ENCODE peak calls at places on chromosomes 11 and 22, in five cellular contexts. G, C, W, H and X are unnamed samples.

GRCh38 chr22:49044091-49044490 is 783.6 kb downstream of the BRD1 start:
- DNase-seq in C (no peak), H (no peak), W (no peak), G (no peak), X (no peak)

GRCh38 chr11:38814670-38815069 is 2216.6 kb upstream of the RAG2 start:
- DNase-seq in G (no peak), C (no peak), H (no peak), W (no peak), X (no peak)

GRCh38 chr11:47361419-47361818 is 8.9 kb upstream of the MYBPC3 start:
- DNase-seq in C (no peak), G (no peak), W (no peak), H (no peak), X (no peak)

GRCh38 chr11:35272391-35272821 is 133.4 kb downstream of the CD44 start:
- DNase-seq in C (no peak), G (no peak), W (peak), H (no peak), X (peak)

GRCh38 chr11:123286761-123287160 is 91.7 kb upstream of the CLMP start:
- DNase-seq in W (no peak), C (no peak), H (no peak), G (no peak), X (no peak)

GRCh38 chr11:130166457-130166784 is 6.8 kb downstream of the ST14 start:
- DNase-seq in W (no peak), C (no peak), G (no peak), H (no peak), X (no peak)

GRCh38 chr11:120182357-120182756 is 28.5 kb upstream of the OAF start:
- DNase-seq in G (no peak), W (no peak), C (no peak), H (no peak), X (no peak)

GRCh38 chr11:131819845-131820244 is 449.4 kb downstream of the NTM start:
- DNase-seq in C (no peak), W (no peak), H (no peak), G (no peak), X (no peak)

GRCh38 chr11:44700009-44700408 is 26.8 kb upstream of the TSPAN18 start:
- DNase-seq in W (no peak), C (no peak), H (peak), G (no peak), X (no peak)

GRCh38 chr11:46381046-46381835 is at the start of gene MDK:
- DNase-seq in W (no peak), C (no peak), G (no peak), H (peak), X (no peak)

GRCh38 chr11:28585007-28585406 is 476.8 kb downstream of the METTL15 start:
- DNase-seq in G (no peak), H (no peak), W (no peak), C (no peak), X (no peak)

GRCh38 chr11:95700471-95700817 is 89.1 kb downstream of the FAM76B start:
- DNase-seq in W (peak), C (no peak), H (no peak), G (no peak), X (no peak)

GRCh38 chr11:5449432-5449831 is 309 bp downstream of the OR51I2 start:
- DNase-seq in H (no peak), W (no peak), C (no peak), G (no peak), X (no peak)

GRCh38 chr11:34331329-34331728 is 26.5 kb downstream of the ABTB2 start:
- DNase-seq in G (no peak), C (no peak), W (no peak), H (no peak), X (no peak)

GRCh38 chr11:67318239-67318555 is 14.9 kb downstream of the SSH3 start:
- DNase-seq in W (no peak), C (no peak), H (no peak), G (no peak), X (no peak)

GRCh38 chr11:62195945-62196344 is 5.9 kb downstream of the SCGB1D1 start:
- DNase-seq in H (no peak), G (no peak), W (no peak), C (no peak), X (no peak)

GRCh38 chr11:32382339-32383049 is 52.8 kb downstream of the WT1 start:
- DNase-seq in W (no peak), C (no peak), G (no peak), H (no peak), X (no peak)

GRCh38 chr11:7254731-7255291 is 3.1 kb downstream of the SYT9 start:
- DNase-seq in W (no peak), G (no peak), C (no peak), H (no peak), X (no peak)

GRCh38 chr11:20840341-20840740 is 171.0 kb downstream of the NELL1 start:
- DNase-seq in W (no peak), G (no peak), C (no peak), H (peak), X (no peak)

GRCh38 chr11:130839950-130840666 is 76.2 kb downstream of the SNX19 start:
- DNase-seq in G (no peak), C (no peak), W (no peak), H (no peak), X (no peak)

GRCh38 chr11:94494200-94494545 is 389 bp downstream of the ANKRD49 start:
- DNase-seq in G (no peak), W (no peak), H (no peak), C (no peak), X (no peak)

GRCh38 chr22:20798218-20798617 is 24.3 kb downstream of the SERPIND1 start:
- DNase-seq in H (no peak), W (no peak), G (no peak), C (no peak), X (no peak)

GRCh38 chr11:65290448-65291165 is 24.1 kb upstream of the CDC42EP2 start:
- DNase-seq in C (peak), W (no peak), H (peak), G (no peak), X (no peak)
- H3K4me3 ChIP-seq in C (peak), W (no peak), H (no peak), G (no peak), X (no peak)

GRCh38 chr11:126006068-126006467 is 56.6 kb downstream of the CDON start:
- DNase-seq in C (no peak), G (no peak), W (no peak), H (no peak), X (no peak)
- H3K4me3 ChIP-seq in C (no peak), G (no peak), W (no peak), H (no peak), X (no peak)

DNA sequence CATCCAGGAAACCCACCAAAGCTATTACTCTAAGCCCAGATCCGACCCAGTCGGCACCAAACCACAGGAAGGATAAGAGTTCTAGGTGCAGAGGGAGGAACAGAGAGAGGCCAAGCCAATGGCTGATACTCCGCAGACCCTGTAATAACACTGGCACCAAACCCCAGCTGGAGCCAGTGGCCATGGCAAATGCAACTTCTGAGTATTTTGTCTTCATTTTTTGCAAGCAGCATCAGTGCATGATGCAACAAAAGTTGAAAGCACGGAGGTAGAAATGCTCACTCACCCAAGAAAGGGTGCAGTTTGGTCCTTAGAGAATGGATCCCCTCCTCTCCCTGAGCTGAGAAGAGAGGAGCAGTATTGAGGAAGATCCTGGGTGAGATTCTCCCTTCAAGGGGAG is 2.8 kb downstream of the TMEM121B start:
- DNase-seq in G (no peak), W (no peak), C (no peak), H (no peak), X (no peak)
- H3K4me3 ChIP-seq in G (no peak), W (no peak), C (no peak), H (no peak), X (peak)

DNA sequence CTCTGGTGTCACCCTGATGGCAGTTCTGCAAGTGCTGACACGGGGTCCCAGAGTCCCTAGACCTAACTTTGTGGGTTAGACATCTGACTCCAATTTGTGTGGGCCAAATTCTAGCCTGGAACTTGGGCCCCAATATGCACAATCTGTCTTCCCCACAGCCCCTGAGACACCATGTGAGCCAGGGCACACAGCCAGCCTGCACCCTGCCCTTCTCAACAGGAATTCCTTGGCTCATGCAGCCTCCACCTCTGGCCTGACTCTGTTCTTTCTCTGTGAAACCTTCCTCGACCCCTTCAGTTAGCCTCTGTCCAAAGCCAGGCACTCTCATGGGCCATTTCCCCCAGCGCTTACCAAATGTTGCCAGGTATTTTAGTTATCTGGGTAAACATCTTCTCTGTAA is 59.1 kb upstream of the POU2AF1 start:
- DNase-seq in G (no peak), W (no peak), H (no peak), C (no peak), X (no peak)
- H3K4me3 ChIP-seq in G (no peak), W (no peak), H (no peak), C (no peak), X (no peak)

GRCh38 chr11:75565221-75565814 is 3.3 kb downstream of the SERPINH1 start:
- DNase-seq in H (no peak), C (peak), G (no peak), W (no peak), X (no peak)
- H3K4me3 ChIP-seq in H (no peak), C (peak), G (no peak), W (no peak), X (no peak)